ENCODE peak calls at places on chromosome 13, in eight cellular contexts. E is GM04503, I is NCI-H1417, G is dorsolateral prefrontal cortex, T is anterior cingulate cortex, F is T-helper 17 cell, H is colonic mucosa, K is H9. J is an unnamed sample.

GRCh38 chr13:100589178-100589725 is 663 bp upstream of the GGACT start:
- DNase-seq in E (no peak), I (no peak), G (no peak), T (no peak), F (no peak), H (no peak), K (no peak), J (no peak)

GRCh38 chr13:84683448-84683847 is 801.2 kb upstream of the SLITRK1 start:
- DNase-seq in E (no peak), I (no peak), G (no peak), T (no peak), F (no peak), H (no peak), K (no peak), J (no peak)

GRCh38 chr13:109088101-109088500 is 458.7 kb downstream of the MYO16 start:
- DNase-seq in E (no peak), I (no peak), G (no peak), T (no peak), F (no peak), H (no peak), K (no peak), J (peak)

GRCh38 chr13:69274231-69274630 is 833.4 kb upstream of the ATXN8OS start:
- DNase-seq in E (no peak), I (no peak), G (no peak), T (no peak), F (no peak), H (no peak), K (no peak), J (no peak)

GRCh38 chr13:27053902-27054595 is 117.6 kb downstream of the USP12 start:
- DNase-seq in E (peak), I (no peak), G (no peak), T (no peak), F (no peak), H (no peak), K (no peak), J (no peak)

GRCh38 chr13:26422036-26422435 is 135.4 kb upstream of the WASF3 start:
- DNase-seq in E (no peak), I (no peak), G (no peak), T (no peak), F (no peak), H (no peak), K (no peak), J (no peak)

GRCh38 chr13:21812192-21812626 is 141.3 kb downstream of the FGF9 start:
- DNase-seq in E (no peak), I (peak), G (no peak), T (no peak), F (no peak), H (no peak), K (no peak), J (peak)

GRCh38 chr13:52851153-52851962 is 2.9 kb upstream of the PCDH8 start:
- DNase-seq in E (no peak), I (peak), G (peak), T (peak), F (no peak), H (peak), K (peak), J (peak)

GRCh38 chr13:34462843-34463242 is 479.2 kb upstream of the NBEA start:
- DNase-seq in E (peak), I (no peak), G (no peak), T (no peak), F (no peak), H (no peak), K (no peak), J (no peak)

GRCh38 chr13:51825165-51825592 is 19.8 kb downstream of the TMEM272 start:
- DNase-seq in E (no peak), I (no peak), G (no peak), T (no peak), F (no peak), H (no peak), K (no peak), J (no peak)

J was measured in NCI-H345.